ENCODE peak calls at places on chromosome 19, in four cellular contexts. X is MCF 10A, Q is GM12865, A is NCI-H2081. F is an unnamed sample.

GRCh38 chr19:51607920-51608562 is 22.2 kb downstream of the SIGLEC5 start:
- DNase-seq in X (peak; percentile 62), Q (peak; percentile 81), A (no peak), F (peak; percentile 50)

GRCh38 chr19:49983645-49984229 is 22.8 kb upstream of the SIGLEC11 start:
- DNase-seq in X (peak; percentile 69), Q (peak; percentile 78), A (peak; percentile 56), F (no peak)

GRCh38 chr19:41029524-41030432 is 38.7 kb downstream of the CYP2B6 start:
- DNase-seq in X (no peak), Q (no peak), A (no peak), F (no peak)

GRCh38 chr19:43305642-43306041 is 36.3 kb upstream of the PSG9 start:
- DNase-seq in X (peak; percentile 20), Q (no peak), A (no peak), F (no peak)

GRCh38 chr19:45456500-45456815 is 11.3 kb upstream of the FOSB start:
- DNase-seq in X (no peak), Q (no peak), A (no peak), F (no peak)

GRCh38 chr19:11296264-11296663 is 304 bp downstream of the TSPAN16 start:
- DNase-seq in X (peak; percentile 18), Q (no peak), A (no peak), F (no peak)

GRCh38 chr19:6676288-6676687 is 6.3 kb upstream of the TNFSF14 start:
- DNase-seq in X (no peak), Q (no peak), A (no peak), F (no peak)

GRCh38 chr19:6087074-6087506 is 23.2 kb downstream of the RFX2 start:
- DNase-seq in X (no peak), Q (peak; percentile 77), A (peak; percentile 71), F (no peak)

GRCh38 chr19:28710278-28710677 is 502.7 kb downstream of the UQCRFS1 start:
- DNase-seq in X (peak; percentile 48), Q (peak; percentile 65), A (peak; percentile 5), F (peak; percentile 47)

GRCh38 chr19:23263870-23264590 is 13.8 kb upstream of the ZNF724 start:
- DNase-seq in X (peak; percentile 20), Q (no peak), A (no peak), F (no peak)

GRCh38 chr19:58021541-58022282 is 12.1 kb upstream of the ZSCAN1 start:
- DNase-seq in X (no peak), Q (peak; percentile 39), A (peak; percentile 7), F (no peak)

GRCh38 chr19:1009043-1009975 is 9.1 kb downstream of the GRIN3B start:
- DNase-seq in X (no peak), Q (no peak), A (no peak), F (no peak)

GRCh38 chr19:38727868-38728660 is 16.2 kb downstream of the CAPN12 start:
- DNase-seq in X (no peak), Q (no peak), A (no peak), F (no peak)

GRCh38 chr19:19488875-19489690 is 26.3 kb downstream of the TSSK6 start:
- DNase-seq in X (peak; percentile 52), Q (peak; percentile 92), A (peak; percentile 37), F (peak; percentile 70)

GRCh38 chr19:12965017-12965811 is 4.2 kb upstream of the DAND5 start:
- DNase-seq in X (peak; percentile 88), Q (peak; percentile 83), A (peak; percentile 85), F (no peak)

GRCh38 chr19:17829855-17830566 is 8.7 kb upstream of the INSL3 start:
- DNase-seq in X (no peak), Q (no peak), A (peak; percentile 51), F (no peak)

GRCh38 chr19:19388568-19389555 is 16.6 kb upstream of the GATAD2A start:
- DNase-seq in X (no peak), Q (no peak), A (no peak), F (no peak)

GRCh38 chr19:11098861-11099260 is 9.6 kb downstream of the LDLR start:
- DNase-seq in X (no peak), Q (no peak), A (no peak), F (no peak)